ENCODE peak calls at places on chromosomes 3 and 15, in nine cellular contexts. U is right lobe of liver, C is AG04450, F is skeletal muscle cell, Z is thoracic aorta, V is breast epithelium, Y is SK-N-SH, N is psoas muscle, M is MM.1S. E is an unnamed sample.

GRCh38 chr3:187976361-187976900 is 177.5 kb upstream of the LPP start:
- DNase-seq in Z (no peak), M (no peak), V (no peak), Y (no peak), F (no peak), U (no peak), N (no peak), C (no peak), E (no peak)

GRCh38 chr3:147699175-147699838 is 290.1 kb downstream of the ZIC1 start:
- DNase-seq in M (no peak), F (peak; percentile 54), U (no peak), N (no peak), Z (no peak), C (no peak), Y (no peak), V (no peak), E (no peak)

GRCh38 chr15:94199725-94200124 is 31.6 kb upstream of the MCTP2 start:
- DNase-seq in C (no peak), V (no peak), Y (no peak), F (no peak), M (no peak), Z (no peak), U (no peak), N (no peak), E (no peak)

GRCh38 chr3:42605550-42606173 is 5.2 kb downstream of the NKTR start:
- DNase-seq in Y (no peak), N (no peak), M (no peak), U (no peak), Z (no peak), F (no peak), C (no peak), V (no peak), E (no peak)

GRCh38 chr3:8113649-8114048 is 388.0 kb upstream of the LMCD1 start:
- DNase-seq in U (no peak), Z (no peak), Y (no peak), F (no peak), M (no peak), N (no peak), C (no peak), V (no peak), E (no peak)

GRCh38 chr3:124854027-124854426 is 33.1 kb downstream of the ITGB5 start:
- DNase-seq in F (peak; percentile 46), V (no peak), Y (no peak), M (no peak), U (no peak), N (no peak), C (peak; percentile 66), Z (no peak), E (no peak)

GRCh38 chr15:37756407-37756806 is 178.0 kb upstream of the TMCO5A start:
- DNase-seq in C (no peak), Y (no peak), Z (no peak), N (no peak), U (no peak), F (no peak), M (no peak), V (no peak), E (no peak)

GRCh38 chr15:70528270-70528706 is 235.1 kb downstream of the UACA start:
- DNase-seq in V (no peak), Z (no peak), M (peak; percentile 94), U (peak; percentile 44), C (no peak), N (no peak), Y (no peak), F (no peak), E (peak; percentile 93)

GRCh38 chr3:9078561-9079240 is 115.4 kb upstream of the RAD18 start:
- DNase-seq in M (no peak), Y (no peak), V (no peak), U (no peak), Z (no peak), F (no peak), C (no peak), N (no peak), E (no peak)

GRCh38 chr3:119524931-119525662 is 26.8 kb downstream of the TIMMDC1 start:
- DNase-seq in N (no peak), M (no peak), F (peak; percentile 6), Z (no peak), C (no peak), V (no peak), Y (peak; percentile 11), U (no peak), E (no peak)

GRCh38 chr15:47887181-47887580 is 169.9 kb downstream of the SEMA6D start:
- DNase-seq in Z (no peak), M (no peak), U (no peak), C (no peak), N (no peak), F (no peak), V (no peak), Y (no peak), E (no peak)

GRCh38 chr3:47661121-47661752 is 82.6 kb upstream of the CSPG5 start:
- DNase-seq in F (peak; percentile 46), Y (peak; percentile 17), V (no peak), C (peak; percentile 41), M (no peak), Z (no peak), N (peak; percentile 71), U (no peak), E (no peak)

GRCh38 chr15:99306694-99307338 is 55.5 kb downstream of the LRRC28 start:
- DNase-seq in N (peak; percentile 54), Y (no peak), Z (no peak), V (no peak), F (no peak), M (no peak), U (peak; percentile 48), C (no peak), E (no peak)

GRCh38 chr15:75431682-75432081 is 19.8 kb downstream of the SIN3A start:
- DNase-seq in U (no peak), Z (no peak), N (no peak), F (no peak), C (no peak), M (no peak), V (no peak), Y (no peak), E (no peak)

GRCh38 chr3:73621388-73621787 is 3.4 kb downstream of the PDZRN3 start:
- DNase-seq in Z (no peak), F (no peak), U (no peak), Y (no peak), N (peak; percentile 65), C (no peak), M (no peak), V (no peak), E (no peak)

GRCh38 chr3:105691633-105692032 is 177.2 kb downstream of the CBLB start:
- DNase-seq in Z (no peak), N (no peak), F (peak; percentile 57), V (no peak), Y (no peak), C (no peak), M (no peak), U (no peak), E (no peak)

DNA sequence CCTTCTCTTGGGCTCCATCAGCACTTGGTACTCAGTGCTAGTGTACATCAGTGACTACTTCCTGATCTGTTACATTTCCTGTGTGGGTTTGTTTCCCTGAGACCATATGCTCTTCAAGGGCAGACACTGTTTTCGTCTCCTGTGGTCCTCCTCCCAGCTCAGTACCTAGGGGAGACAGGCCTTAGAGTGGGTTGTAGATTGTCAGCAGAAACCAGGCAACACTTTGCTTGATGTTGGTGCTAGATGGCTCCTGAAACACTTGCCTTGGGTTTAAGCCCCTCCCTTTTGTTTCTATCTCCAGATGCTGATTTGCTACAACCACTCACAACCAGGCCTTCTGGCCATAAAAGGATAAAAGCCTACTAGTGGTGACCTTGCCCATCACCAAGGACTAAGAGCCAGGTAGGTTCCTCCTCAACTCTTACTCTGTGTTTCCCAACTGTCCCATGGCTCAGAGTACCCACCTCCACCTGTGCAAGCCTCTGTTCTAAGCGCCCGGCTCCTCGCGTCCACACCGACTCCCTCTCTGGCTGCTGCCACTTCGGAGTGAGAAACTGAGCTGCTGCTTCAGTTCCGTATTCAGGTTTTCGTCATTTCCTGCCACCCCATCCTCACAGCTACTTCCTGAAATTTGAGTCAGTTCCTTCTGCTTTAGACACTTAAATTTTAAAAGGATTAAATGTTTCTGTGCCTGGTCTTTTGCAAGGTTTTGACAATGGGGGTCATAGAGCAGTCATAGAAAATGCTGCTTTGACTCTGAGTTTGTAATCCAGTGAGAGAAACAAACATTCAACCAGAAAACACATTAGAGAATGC is at the start of gene HCLS1:
- DNase-seq in N (peak; percentile 67), V (no peak), Y (no peak), U (peak; percentile 67), Z (no peak), F (peak; percentile 5), C (no peak), M (peak; percentile 88), E (peak; percentile 69)
- H3K4me3 ChIP-seq in N (peak within 1 kb of the TSS; percentile 28), V (peak within 1 kb of the TSS; percentile 52), Y (no peak within 1 kb of the TSS), U (peak within 1 kb of the TSS; percentile 20), Z (peak within 1 kb of the TSS; percentile 50), F (peak within 1 kb of the TSS; percentile 35), C (no peak within 1 kb of the TSS), M (peak within 1 kb of the TSS; percentile 74), E (peak within 1 kb of the TSS; percentile 73)

GRCh38 chr3:160226740-160227048 is 1.5 kb downstream of the C3orf80 start:
- DNase-seq in Z (no peak), U (no peak), N (no peak), F (no peak), Y (peak; percentile 30), V (no peak), M (no peak), C (no peak), E (no peak)
- H3K4me3 ChIP-seq in Z (peak overlapping the region; percentile 75), U (peak overlapping the region; percentile 58), N (peak overlapping the region; percentile 76), F (peak overlapping the region; percentile 49), Y (peak overlapping the region; percentile 54), V (peak overlapping the region; percentile 84), M (peak overlapping the region; percentile 59), C (no peak overlapping the region), E (no peak overlapping the region)

GRCh38 chr15:25775317-25775912 is 87.7 kb downstream of the ATP10A start:
- DNase-seq in C (no peak), Y (no peak), N (peak; percentile 81), V (no peak), U (no peak), Z (no peak), F (peak; percentile 73), M (no peak), E (no peak)
- H3K4me3 ChIP-seq in C (no peak overlapping the region), Y (no peak overlapping the region), N (no peak overlapping the region), V (no peak overlapping the region), U (no peak overlapping the region), Z (no peak overlapping the region), F (no peak overlapping the region), M (no peak overlapping the region), E (no peak overlapping the region)

GRCh38 chr3:14222900-14223594 is 44.4 kb downstream of the LSM3 start:
- DNase-seq in Z (no peak), N (no peak), V (no peak), M (no peak), C (no peak), U (no peak), F (no peak), Y (no peak), E (no peak)

GRCh38 chr3:14221902-14222301 is 43.3 kb downstream of the LSM3 start:
- DNase-seq in M (no peak), N (no peak), V (no peak), U (no peak), Y (no peak), F (no peak), Z (no peak), C (no peak), E (no peak)

GRCh38 chr3:14224895-14225294 is 46.3 kb downstream of the LSM3 start:
- DNase-seq in F (no peak), U (no peak), M (no peak), Z (no peak), V (no peak), C (no peak), Y (no peak), N (no peak), E (peak; percentile 66)

GRCh38 chr3:14222457-14222856 is 43.8 kb downstream of the LSM3 start:
- DNase-seq in U (no peak), V (no peak), N (no peak), F (no peak), M (no peak), Y (no peak), C (no peak), Z (no peak), E (no peak)

GRCh38 chr3:14223595-14223994 is 45.0 kb downstream of the LSM3 start:
- DNase-seq in Z (no peak), V (no peak), U (no peak), F (no peak), N (no peak), M (no peak), Y (no peak), C (no peak), E (no peak)
- H3K4me3 ChIP-seq in Z (no peak overlapping the region), V (no peak overlapping the region), U (no peak overlapping the region), F (no peak overlapping the region), N (no peak overlapping the region), M (no peak overlapping the region), Y (no peak overlapping the region), C (no peak overlapping the region), E (no peak overlapping the region)